ENCODE peak calls at places on chromosomes 2 and 18, in ten cellular contexts. B, N, A, M, R, X, O, T, C and Z are unnamed samples.

GRCh38 chr2:68237404-68237803 is 14.9 kb downstream of the PPP3R1 start:
- DNase-seq in B (no peak), A (no peak), R (no peak), C (no peak), X (no peak), N (no peak), T (no peak), M (no peak), O (no peak), Z (no peak)

GRCh38 chr18:36392888-36393287 is 95.4 kb downstream of the FHOD3 start:
- DNase-seq in O (no peak), X (no peak), T (no peak), N (no peak), R (no peak), B (no peak), C (no peak), M (no peak), A (no peak), Z (no peak)

GRCh38 chr2:72781500-72781899 is 44.3 kb downstream of the EXOC6B start:
- DNase-seq in T (no peak), X (no peak), N (no peak), C (no peak), M (no peak), A (no peak), R (no peak), B (no peak), O (peak), Z (no peak)

GRCh38 chr2:233117811-233118480 is 57.8 kb downstream of the INPP5D start:
- DNase-seq in O (no peak), T (no peak), B (peak), N (no peak), C (no peak), A (no peak), M (no peak), X (no peak), R (no peak), Z (peak)

GRCh38 chr2:11903085-11903484 is 156.7 kb downstream of the LPIN1 start:
- DNase-seq in O (no peak), A (no peak), N (no peak), B (no peak), C (no peak), R (no peak), T (no peak), X (no peak), M (no peak), Z (no peak)

GRCh38 chr18:79881695-79882094 is 69.8 kb downstream of the SLC66A2 start:
- DNase-seq in B (peak), A (no peak), T (no peak), O (no peak), R (no peak), N (no peak), C (no peak), M (no peak), X (no peak), Z (no peak)

GRCh38 chr18:11654736-11655604 is 34.1 kb upstream of the GNAL start:
- DNase-seq in T (no peak), R (peak), B (no peak), O (peak), M (peak), X (peak), A (no peak), C (peak), N (peak), Z (no peak)

GRCh38 chr2:111883661-111884591 is at the start of gene ANAPC1:
- DNase-seq in C (no peak), B (peak), N (peak), M (peak), A (peak), X (peak), T (peak), O (peak), R (peak), Z (peak)

GRCh38 chr2:236168110-236169067 is at the start of gene GBX2:
- DNase-seq in T (no peak), A (no peak), M (peak), X (no peak), N (no peak), C (no peak), O (peak), B (peak), R (peak), Z (no peak)

DNA sequence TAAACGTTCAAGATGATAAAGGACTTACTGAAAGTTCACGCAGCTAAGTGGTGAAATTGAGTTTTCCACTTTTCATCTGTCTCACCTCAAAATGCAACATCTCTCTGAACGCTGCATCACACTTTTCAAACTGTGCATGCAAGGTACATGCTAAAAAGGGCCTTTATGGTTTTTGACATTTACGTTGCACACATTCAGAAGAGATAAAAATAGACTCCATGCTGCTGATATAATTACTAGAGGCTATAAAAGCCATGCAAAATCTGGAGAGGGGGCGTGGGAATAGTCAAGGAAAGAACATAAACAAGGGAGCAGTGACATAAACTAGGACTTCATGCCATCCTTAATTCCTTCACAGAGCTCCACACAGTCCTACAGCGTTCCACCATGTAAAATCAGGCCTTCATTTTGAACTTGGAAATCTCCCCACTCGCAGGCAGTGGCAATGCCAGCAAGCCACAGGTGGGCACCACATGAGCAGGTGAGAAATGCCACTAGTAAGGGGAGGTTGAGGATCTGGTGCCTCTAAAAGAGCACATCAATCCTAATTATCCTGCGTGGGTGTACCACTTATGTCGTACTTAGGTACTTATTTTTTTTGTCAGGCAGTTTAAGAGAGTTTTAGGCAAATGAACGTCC is 71.4 kb downstream of the ZEB2 start:
- DNase-seq in N (no peak), M (no peak), R (no peak), C (no peak), B (no peak), A (no peak), O (no peak), T (no peak), X (no peak), Z (no peak)
- TF ChIP-seq POLR2AphosphoS5 in N (no peak), M (no peak), R (no peak), C (no peak), B (no peak), A (no peak), O (no peak), T (no peak), X (no peak), Z (no peak)

GRCh38 chr2:120820885-120821279 is 85.2 kb downstream of the GLI2 start:
- DNase-seq in R (no peak), N (no peak), A (no peak), B (no peak), T (no peak), M (no peak), C (no peak), O (peak), X (no peak), Z (no peak)

GRCh38 chr2:120818441-120818920 is 82.8 kb downstream of the GLI2 start:
- DNase-seq in R (peak), O (no peak), M (no peak), B (peak), C (no peak), N (no peak), T (no peak), A (no peak), X (no peak), Z (no peak)

GRCh38 chr2:120821446-120822160 is 85.9 kb downstream of the GLI2 start:
- DNase-seq in X (no peak), R (no peak), C (no peak), A (no peak), B (no peak), O (no peak), N (no peak), T (no peak), M (no peak), Z (no peak)

GRCh38 chr2:120819720-120820210 is 84.1 kb downstream of the GLI2 start:
- DNase-seq in B (no peak), R (no peak), O (no peak), X (no peak), A (no peak), M (no peak), N (no peak), T (no peak), C (no peak), Z (no peak)

GRCh38 chr2:120820263-120820884 is 84.7 kb downstream of the GLI2 start:
- DNase-seq in B (peak), T (no peak), O (no peak), R (peak), A (no peak), X (no peak), C (no peak), M (peak), N (no peak), Z (no peak)
- H3K4me3 ChIP-seq in B (peak), T (no peak), O (no peak), R (peak), A (no peak), X (no peak), C (no peak), M (no peak), N (no peak), Z (no peak)

GRCh38 chr2:105730170-105730569 is 14.5 kb upstream of the NCK2 start:
- DNase-seq in N (no peak), R (no peak), C (no peak), T (no peak), O (no peak), X (no peak), M (no peak), A (no peak), B (no peak), Z (no peak)

GRCh38 chr2:105731511-105731910 is 13.2 kb upstream of the NCK2 start:
- DNase-seq in N (no peak), O (no peak), T (no peak), M (no peak), A (no peak), B (no peak), C (no peak), R (no peak), X (no peak), Z (no peak)

GRCh38 chr2:105732955-105733607 is 11.6 kb upstream of the NCK2 start:
- DNase-seq in T (no peak), A (no peak), R (no peak), B (no peak), O (no peak), N (no peak), X (no peak), M (no peak), C (no peak), Z (no peak)

GRCh38 chr2:105734762-105735538 is 9.8 kb upstream of the NCK2 start:
- DNase-seq in M (no peak), B (no peak), R (no peak), A (no peak), X (no peak), O (no peak), N (no peak), T (no peak), C (no peak), Z (peak)

DNA sequence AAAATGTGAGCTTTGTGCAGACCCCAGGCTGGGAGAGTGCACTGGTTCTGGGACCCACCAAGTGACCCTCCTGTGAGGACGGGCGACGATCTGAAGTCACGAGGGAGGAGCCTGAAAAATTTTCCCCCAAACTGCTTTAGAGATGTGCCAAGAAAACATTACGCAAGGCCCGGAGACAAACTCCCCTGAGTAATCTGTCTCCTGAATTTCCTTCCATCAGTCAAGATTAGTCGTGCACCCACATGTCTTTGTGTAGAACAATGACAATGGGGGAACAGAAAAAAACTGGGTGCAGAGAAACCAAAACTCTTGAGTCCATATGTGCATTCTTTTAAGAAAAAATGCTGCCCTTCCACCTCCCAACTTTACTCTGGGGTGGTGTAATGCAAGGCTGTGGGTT is 12.6 kb upstream of the NCK2 start:
- DNase-seq in N (no peak), C (no peak), B (no peak), O (no peak), R (no peak), A (no peak), T (no peak), X (no peak), M (no peak), Z (no peak)
- TF ChIP-seq EP300 in N (no peak), C (no peak), B (no peak), O (no peak), R (no peak), A (no peak), T (no peak), X (no peak), M (no peak), Z (no peak)

GRCh38 chr2:100752628-100753333 is 67.2 kb upstream of the NPAS2 start:
- DNase-seq in T (peak), X (no peak), A (no peak), O (no peak), B (no peak), N (no peak), M (no peak), R (no peak), C (no peak), Z (no peak)
- TF ChIP-seq POLR2AphosphoS5 in T (no peak), X (no peak), A (no peak), O (no peak), B (peak), N (no peak), M (peak), R (peak), C (no peak), Z (no peak)

DNA sequence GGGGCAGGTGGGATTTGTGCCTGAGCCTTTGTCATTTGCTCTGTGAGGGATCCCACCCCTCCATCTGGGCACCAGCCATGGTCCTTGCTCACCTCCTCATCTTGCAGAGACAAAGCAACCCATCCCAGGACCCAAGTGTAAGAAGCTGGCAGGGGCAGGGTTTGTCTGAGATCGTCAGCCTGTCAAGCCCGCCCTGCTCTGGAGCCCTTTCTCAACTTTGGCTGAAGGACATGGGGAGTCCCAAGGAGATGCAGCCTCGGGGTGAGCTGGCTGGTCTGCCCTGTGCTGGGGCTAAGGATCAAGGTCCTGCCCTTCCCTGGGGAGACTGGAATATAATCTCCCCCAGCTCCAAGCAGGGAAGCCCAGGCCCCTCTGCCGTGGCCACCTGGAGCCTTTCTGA is 86.0 kb downstream of the CAPN13 start:
- DNase-seq in B (peak), O (no peak), R (no peak), N (peak), C (no peak), X (no peak), T (no peak), A (no peak), M (no peak), Z (no peak)
- H3K4me3 ChIP-seq in B (no peak), O (no peak), R (no peak), N (no peak), C (no peak), X (no peak), T (no peak), A (no peak), M (no peak), Z (no peak)

GRCh38 chr2:43007901-43008300 is 215.5 kb upstream of the HAAO start:
- DNase-seq in N (no peak), A (no peak), X (no peak), M (no peak), B (no peak), R (no peak), T (no peak), C (no peak), O (no peak), Z (peak)

GRCh38 chr2:43005975-43006833 is 213.8 kb upstream of the HAAO start:
- DNase-seq in N (no peak), A (no peak), M (peak), X (no peak), C (no peak), R (no peak), O (no peak), T (no peak), B (no peak), Z (peak)

GRCh38 chr2:43009448-43009847 is 217.0 kb downstream of the ZFP36L2 start:
- DNase-seq in R (no peak), X (no peak), N (no peak), T (no peak), M (no peak), C (no peak), O (no peak), A (no peak), B (no peak), Z (no peak)

GRCh38 chr2:43006834-43007543 is 214.6 kb upstream of the HAAO start:
- DNase-seq in X (no peak), O (no peak), C (no peak), A (no peak), B (no peak), T (no peak), R (no peak), M (no peak), N (no peak), Z (peak)

GRCh38 chr2:43008388-43008787 is 216.0 kb upstream of the HAAO start:
- DNase-seq in T (no peak), N (no peak), X (no peak), O (no peak), C (no peak), B (no peak), A (no peak), R (no peak), M (peak), Z (peak)
- TF ChIP-seq EP300 in T (no peak), N (no peak), X (no peak), O (no peak), C (no peak), B (no peak), A (no peak), R (no peak), M (no peak), Z (no peak)

GRCh38 chr2:237480988-237481387 is 6.1 kb upstream of the MLPH start:
- DNase-seq in A (no peak), M (no peak), C (no peak), R (no peak), X (no peak), T (no peak), O (no peak), B (no peak), N (no peak), Z (no peak)

GRCh38 chr2:237478095-237478494 is 9.0 kb upstream of the MLPH start:
- DNase-seq in M (no peak), T (no peak), C (no peak), O (no peak), B (no peak), X (no peak), A (no peak), R (no peak), N (no peak), Z (no peak)

GRCh38 chr2:237478969-237479368 is 8.1 kb upstream of the MLPH start:
- DNase-seq in C (no peak), M (no peak), N (no peak), R (no peak), A (no peak), B (no peak), X (no peak), T (no peak), O (no peak), Z (no peak)

GRCh38 chr2:237482485-237482884 is 4.6 kb upstream of the MLPH start:
- DNase-seq in X (peak), O (no peak), B (peak), R (peak), T (peak), M (peak), A (no peak), C (no peak), N (peak), Z (peak)

GRCh38 chr2:237479747-237480146 is 7.3 kb upstream of the MLPH start:
- DNase-seq in C (no peak), M (no peak), O (no peak), X (no peak), A (no peak), R (no peak), N (no peak), B (no peak), T (no peak), Z (no peak)
- TF ChIP-seq POLR2AphosphoS5 in C (no peak), M (no peak), O (no peak), X (no peak), A (no peak), R (no peak), N (no peak), B (no peak), T (no peak), Z (no peak)

GRCh38 chr2:100107911-100108647 is 34.3 kb downstream of the AFF3 start:
- DNase-seq in C (no peak), X (no peak), B (no peak), R (no peak), N (no peak), T (no peak), M (peak), A (no peak), O (no peak), Z (no peak)

GRCh38 chr2:100104718-100105677 is 37.4 kb downstream of the AFF3 start:
- DNase-seq in X (no peak), N (peak), T (no peak), C (no peak), M (peak), O (no peak), A (no peak), R (no peak), B (no peak), Z (no peak)

GRCh38 chr2:100106460-100106859 is 35.9 kb downstream of the AFF3 start:
- DNase-seq in A (no peak), C (no peak), R (peak), T (no peak), X (peak), O (no peak), M (no peak), N (peak), B (peak), Z (no peak)

GRCh38 chr2:100107440-100107839 is 35.0 kb downstream of the AFF3 start:
- DNase-seq in C (no peak), X (no peak), B (no peak), R (no peak), T (no peak), A (no peak), M (no peak), N (no peak), O (no peak), Z (no peak)

DNA sequence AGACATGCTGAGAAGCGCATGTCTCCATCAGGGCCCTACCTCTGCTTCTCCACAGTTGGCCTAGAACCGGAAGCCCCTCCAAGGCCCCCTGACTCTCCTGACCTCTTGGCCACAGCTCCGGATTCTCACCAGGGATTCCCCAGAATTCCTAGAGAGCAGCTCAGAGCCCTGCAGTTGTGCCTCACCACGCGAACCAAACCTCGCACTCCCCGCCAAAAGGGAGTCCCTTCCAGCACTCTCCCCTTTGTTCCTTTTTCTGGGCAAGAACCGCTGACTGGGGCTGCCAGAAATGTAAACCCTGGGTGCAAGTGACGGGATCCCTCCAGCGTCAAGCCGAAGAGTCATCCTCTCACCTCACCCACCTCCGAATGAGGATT is 36.7 kb downstream of the AFF3 start:
- DNase-seq in T (no peak), A (no peak), R (no peak), X (no peak), B (peak), M (no peak), C (no peak), N (no peak), O (no peak), Z (no peak)
- H3K4me3 ChIP-seq in T (no peak), A (no peak), R (peak), X (no peak), B (peak), M (no peak), C (peak), N (peak), O (no peak), Z (peak)

GRCh38 chr2:147818741-147819140 is 26.1 kb upstream of the ACVR2A start:
- DNase-seq in O (no peak), M (no peak), R (no peak), B (no peak), X (no peak), N (no peak), A (no peak), T (no peak), C (no peak), Z (no peak)
- TF ChIP-seq EP300 in O (no peak), M (no peak), R (no peak), B (no peak), X (no peak), N (no peak), A (no peak), T (no peak), C (no peak), Z (no peak)

GRCh38 chr2:238697193-238698191 is 150.4 kb upstream of the TWIST2 start:
- DNase-seq in O (no peak), N (no peak), T (no peak), M (no peak), C (no peak), A (no peak), R (no peak), B (no peak), X (no peak), Z (no peak)

GRCh38 chr2:238696786-238697185 is 151.1 kb upstream of the TWIST2 start:
- DNase-seq in R (no peak), B (no peak), M (no peak), T (no peak), A (no peak), X (no peak), C (no peak), N (no peak), O (no peak), Z (no peak)

GRCh38 chr2:238694136-238694755 is 153.6 kb upstream of the TWIST2 start:
- DNase-seq in O (no peak), A (no peak), M (no peak), X (no peak), B (no peak), N (no peak), T (no peak), C (no peak), R (no peak), Z (no peak)

GRCh38 chr2:238696323-238696722 is 151.6 kb upstream of the TWIST2 start:
- DNase-seq in B (no peak), R (no peak), T (no peak), O (no peak), M (no peak), X (no peak), A (no peak), C (no peak), N (no peak), Z (no peak)

GRCh38 chr2:238695538-238695937 is 152.3 kb upstream of the TWIST2 start:
- DNase-seq in X (no peak), R (no peak), N (no peak), A (no peak), C (no peak), O (no peak), T (no peak), M (no peak), B (no peak), Z (no peak)
- TF ChIP-seq POLR2AphosphoS5 in X (no peak), R (peak), N (no peak), A (no peak), C (no peak), O (no peak), T (no peak), M (no peak), B (peak), Z (no peak)